ENCODE peak calls at places on chromosome 20, in six cellular contexts. N, Y, U, S, E and R are unnamed samples.

GRCh38 chr20:62736407-62737071 is 27.9 kb downstream of the NTSR1 start:
- DNase-seq in Y (no peak), E (no peak), N (no peak), S (peak), U (no peak), R (no peak)

GRCh38 chr20:5718896-5719595 is 31.2 kb upstream of the SHLD1 start:
- DNase-seq in Y (no peak), S (no peak), U (no peak), N (no peak), E (peak), R (no peak)

GRCh38 chr20:53959849-53960585 is 110.4 kb downstream of the BCAS1 start:
- DNase-seq in S (no peak), Y (no peak), N (no peak), U (no peak), E (no peak), R (no peak)

GRCh38 chr20:64053841-64054661 is 4.6 kb upstream of the SOX18 start:
- DNase-seq in N (no peak), S (no peak), E (no peak), Y (no peak), U (no peak), R (no peak)

GRCh38 chr20:54103067-54103761 is 32.8 kb upstream of the BCAS1 start:
- DNase-seq in N (peak), U (peak), E (peak), S (peak), Y (peak), R (peak)

GRCh38 chr20:50587291-50587961 is 77.2 kb downstream of the PTPN1 start:
- DNase-seq in Y (no peak), U (no peak), E (peak), S (no peak), N (no peak), R (no peak)

GRCh38 chr20:3412600-3413392 is 5.3 kb upstream of the DNAAF9 start:
- DNase-seq in E (no peak), Y (no peak), S (no peak), N (no peak), U (no peak), R (no peak)

GRCh38 chr20:13131688-13132087 is 89.4 kb upstream of the ISM1 start:
- DNase-seq in Y (no peak), S (no peak), N (no peak), E (no peak), U (no peak), R (no peak)

GRCh38 chr20:43305749-43306148 is 116.0 kb upstream of the PTPRT start:
- DNase-seq in S (no peak), N (no peak), Y (no peak), U (no peak), E (no peak), R (no peak)

GRCh38 chr20:45890997-45891983 is at the start of the genes CTSA and NEURL2:
- DNase-seq in Y (peak), E (peak), U (peak), S (peak), N (peak), R (peak)

GRCh38 chr20:22775671-22776139 is 191.3 kb upstream of the FOXA2 start:
- DNase-seq in S (no peak), U (no peak), Y (no peak), E (no peak), N (no peak), R (no peak)

GRCh38 chr20:31602779-31603441 is 2.2 kb upstream of the ID1 start:
- DNase-seq in E (no peak), N (peak), S (no peak), U (no peak), Y (peak), R (no peak)

GRCh38 chr20:25399038-25399430 is 8.4 kb upstream of the ABHD12 start:
- DNase-seq in U (no peak), N (no peak), S (no peak), Y (peak), E (peak), R (no peak)

GRCh38 chr20:13771853-13772453 is 12.8 kb downstream of the ESF1 start:
- DNase-seq in S (no peak), E (no peak), N (no peak), Y (peak), U (no peak), R (no peak)

GRCh38 chr20:58271596-58272460 is 37.7 kb upstream of the RAB22A start:
- DNase-seq in N (no peak), U (no peak), S (no peak), Y (no peak), E (no peak), R (no peak)

GRCh38 chr20:4961746-4962145 is 39.6 kb downstream of the SLC23A2 start:
- DNase-seq in S (no peak), E (no peak), N (no peak), U (no peak), Y (peak), R (no peak)

GRCh38 chr20:23368316-23369110 is 6.5 kb downstream of the GZF1 start:
- DNase-seq in N (no peak), U (no peak), E (no peak), Y (no peak), S (no peak), R (no peak)

GRCh38 chr20:1456300-1456699 is 10.3 kb downstream of the NSFL1C start:
- DNase-seq in U (no peak), N (no peak), E (no peak), Y (no peak), S (no peak), R (no peak)

GRCh38 chr20:24618739-24619138 is 149.3 kb downstream of the SYNDIG1 start:
- DNase-seq in E (no peak), Y (no peak), U (no peak), S (no peak), N (no peak), R (no peak)

GRCh38 chr20:59835448-59836395 is 97.7 kb downstream of the SYCP2 start:
- DNase-seq in U (no peak), Y (no peak), S (no peak), N (no peak), E (peak), R (no peak)

GRCh38 chr20:51801220-51801991 is 915 bp downstream of the SALL4 start:
- DNase-seq in S (peak), U (no peak), Y (no peak), E (no peak), N (no peak), R (no peak)

GRCh38 chr20:22584630-22584921 is 204 bp upstream of the FOXA2 start:
- DNase-seq in U (no peak), N (no peak), S (no peak), E (no peak), Y (no peak), R (no peak)

GRCh38 chr20:32018269-32019155 is 8.3 kb downstream of the CCM2L start:
- DNase-seq in Y (peak), U (peak), S (peak), E (peak), N (peak), R (peak)

GRCh38 chr20:16595376-16595775 is 22.1 kb upstream of the KIF16B start:
- DNase-seq in Y (no peak), E (no peak), U (no peak), S (no peak), N (no peak), R (no peak)

GRCh38 chr20:1302578-1303541 is 26.1 kb downstream of the SDCBP2 start:
- DNase-seq in N (no peak), Y (peak), S (no peak), E (no peak), U (no peak), R (no peak)

GRCh38 chr20:62501801-62502495 is 26.2 kb upstream of the GATA5 start:
- DNase-seq in U (peak), E (no peak), S (no peak), N (peak), Y (peak), R (peak)

GRCh38 chr20:35020108-35021031 is 64.7 kb downstream of the MYH7B start:
- DNase-seq in N (no peak), Y (no peak), S (no peak), U (no peak), E (no peak), R (no peak)

GRCh38 chr20:39822667-39823066 is 860.5 kb downstream of the DHX35 start:
- DNase-seq in E (no peak), U (no peak), N (no peak), Y (no peak), S (no peak), R (no peak)

GRCh38 chr20:62344782-62345181 is 22.3 kb downstream of the LAMA5 start:
- DNase-seq in S (no peak), E (no peak), U (no peak), Y (no peak), N (no peak), R (no peak)